ENCODE peak calls at places on chromosomes 13 and 19, in six cellular contexts. U, W, Y, K, J and T are unnamed samples. For H3K36me3, the result is how much of the 10 kb centered on the place peaks cover.

GRCh38 chr19:28785961-28786360 is 427.0 kb downstream of the UQCRFS1 start:
- DNase-seq in U (no peak), W (no peak), Y (no peak), K (no peak), J (no peak), T (no peak)

GRCh38 chr13:75135325-75135825 is 346.6 kb downstream of the TBC1D4 start:
- DNase-seq in U (no peak), W (peak), Y (no peak), K (no peak), J (peak), T (no peak)

GRCh38 chr19:13729859-13730258 is 34.5 kb upstream of the MRI1 start:
- DNase-seq in U (no peak), W (peak), Y (no peak), K (no peak), J (no peak), T (no peak)

GRCh38 chr19:38401148-38401547 is 1.7 kb upstream of the FAM98C start:
- DNase-seq in U (no peak), W (peak), Y (no peak), K (no peak), J (peak), T (no peak)

GRCh38 chr13:53782400-53783030 is 753.9 kb downstream of the OLFM4 start:
- DNase-seq in U (no peak), W (peak), Y (no peak), K (no peak), J (peak), T (peak)

GRCh38 chr13:42109957-42110356 is 61.5 kb downstream of the DGKH start:
- DNase-seq in U (no peak), W (no peak), Y (no peak), K (no peak), J (no peak), T (no peak)

GRCh38 chr19:35528218-35529038 is at the start of gene SBSN:
- DNase-seq in U (no peak), W (peak), Y (no peak), K (no peak), J (peak), T (no peak)

GRCh38 chr19:46365561-46365960 is 18.7 kb downstream of the PPP5C start:
- DNase-seq in U (no peak), W (no peak), Y (no peak), K (no peak), J (no peak), T (no peak)

GRCh38 chr19:49344516-49345423 is 9.6 kb downstream of the CD37 start:
- DNase-seq in U (no peak), W (no peak), Y (no peak), K (no peak), J (no peak), T (no peak)

GRCh38 chr19:52200044-52200443 is 10.2 kb downstream of the PPP2R1A start:
- DNase-seq in U (no peak), W (peak), Y (peak), K (peak), J (peak), T (no peak)

GRCh38 chr19:52196256-52196967 is 6.6 kb downstream of the PPP2R1A start:
- DNase-seq in U (no peak), W (peak), Y (no peak), K (no peak), J (no peak), T (no peak)

GRCh38 chr19:52198678-52199077 is 8.8 kb downstream of the PPP2R1A start:
- DNase-seq in U (no peak), W (peak), Y (no peak), K (no peak), J (peak), T (no peak)

GRCh38 chr19:52197964-52198363 is 8.1 kb downstream of the PPP2R1A start:
- DNase-seq in U (no peak), W (no peak), Y (no peak), K (no peak), J (no peak), T (no peak)
- H3K36me3 ChIP-seq in U (under half), W (under half), Y (under half), K (under half), J (under half), T (under half)

GRCh38 chr19:55306712-55307111 is 18.4 kb downstream of the TMEM150B start:
- DNase-seq in U (no peak), W (no peak), Y (no peak), K (no peak), J (no peak), T (no peak)
- H3K36me3 ChIP-seq in U (under half), W (under half), Y (under half), K (under half), J (under half), T (under half)

DNA sequence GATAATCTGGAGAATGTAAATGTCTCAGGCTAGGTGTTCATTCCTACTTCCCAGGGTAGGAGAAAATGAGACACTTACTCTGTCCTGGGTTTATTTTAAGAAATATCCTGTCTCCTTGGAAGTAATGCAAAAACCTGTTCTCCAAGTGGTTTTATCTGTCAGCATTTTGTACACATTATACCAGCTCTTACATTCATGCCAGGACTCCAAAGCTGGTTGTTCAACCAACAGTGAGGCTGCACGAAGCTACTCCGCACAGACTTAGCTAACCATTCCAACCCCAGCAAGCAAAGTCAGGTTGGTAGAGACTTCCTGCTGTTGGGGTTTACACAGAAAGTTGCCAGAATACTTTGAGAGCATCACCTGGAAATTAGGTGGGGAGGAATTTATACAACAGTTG is 55.6 kb downstream of the SLC7A1 start:
- DNase-seq in U (no peak), W (no peak), Y (no peak), K (no peak), J (no peak), T (no peak)
- H3K36me3 ChIP-seq in U (under half), W (under half), Y (under half), K (under half), J (under half), T (under half)

GRCh38 chr19:23366437-23366836 is 28.8 kb downstream of the ZNF91 start:
- DNase-seq in U (no peak), W (no peak), Y (no peak), K (no peak), J (no peak), T (no peak)
- H3K36me3 ChIP-seq in U (under half), W (half or more), Y (under half), K (half or more), J (under half), T (under half)

GRCh38 chr19:11005521-11005920 is 44.7 kb downstream of the SMARCA4 start:
- DNase-seq in U (no peak), W (no peak), Y (no peak), K (no peak), J (no peak), T (no peak)
- H3K36me3 ChIP-seq in U (under half), W (under half), Y (under half), K (half or more), J (under half), T (under half)

GRCh38 chr19:2431318-2432055 is 4.1 kb upstream of the TIMM13 start:
- DNase-seq in U (no peak), W (no peak), Y (peak), K (no peak), J (no peak), T (no peak)

GRCh38 chr19:2432131-2432848 is 4.9 kb upstream of the TIMM13 start:
- DNase-seq in U (no peak), W (no peak), Y (peak), K (no peak), J (no peak), T (no peak)

GRCh38 chr19:2434267-2434666 is 6.9 kb upstream of the TIMM13 start:
- DNase-seq in U (no peak), W (no peak), Y (no peak), K (no peak), J (no peak), T (no peak)

GRCh38 chr19:2434721-2435265 is 7.4 kb upstream of the TIMM13 start:
- DNase-seq in U (no peak), W (no peak), Y (no peak), K (no peak), J (no peak), T (no peak)

DNA sequence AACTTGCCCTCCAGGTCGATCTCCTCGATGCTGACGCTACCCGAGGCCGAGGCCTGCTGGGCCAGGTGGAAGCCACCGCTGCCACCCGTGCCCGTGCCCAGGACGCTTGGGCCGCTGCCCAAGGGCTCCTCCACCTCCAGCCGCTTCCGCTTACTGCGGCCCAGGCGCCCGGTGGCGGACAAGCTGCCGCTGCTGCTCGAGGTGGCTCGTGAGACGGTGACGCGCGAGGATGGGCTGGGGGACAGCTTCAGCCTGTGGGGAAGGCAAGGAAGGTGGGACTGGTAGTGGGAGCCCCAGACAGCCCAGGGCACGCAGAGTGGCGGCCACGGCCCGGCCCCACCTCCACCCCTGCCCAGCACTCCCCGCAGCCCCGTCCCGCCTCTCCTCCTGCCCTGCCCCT is 6.5 kb upstream of the TIMM13 start:
- DNase-seq in U (no peak), W (no peak), Y (no peak), K (no peak), J (no peak), T (no peak)
- H3K36me3 ChIP-seq in U (under half), W (under half), Y (under half), K (under half), J (under half), T (under half)

GRCh38 chr13:99540530-99540929 is 39.3 kb downstream of the TM9SF2 start:
- DNase-seq in U (no peak), W (no peak), Y (no peak), K (no peak), J (no peak), T (no peak)

GRCh38 chr13:99536023-99536422 is 34.8 kb downstream of the TM9SF2 start:
- DNase-seq in U (no peak), W (no peak), Y (no peak), K (no peak), J (no peak), T (no peak)
- H3K36me3 ChIP-seq in U (under half), W (under half), Y (under half), K (under half), J (under half), T (under half)

GRCh38 chr19:8307400-8307964 is 676 bp downstream of the CD320 start:
- DNase-seq in U (no peak), W (peak), Y (peak), K (no peak), J (no peak), T (peak)
- H3K36me3 ChIP-seq in U (under half), W (under half), Y (under half), K (under half), J (under half), T (under half)